ENCODE peak calls at places on chromosomes 16 and 17, in four cellular contexts. J, K, W and T are unnamed samples. For H3K9me3, the result is how much of the 10 kb centered on the place peaks cover.

GRCh38 chr17:41140360-41141132 is at the start of gene KRTAP4-6:
- DNase-seq in J (no peak), K (no peak), W (no peak), T (peak)

GRCh38 chr17:20313306-20313705 is 154.0 kb downstream of the LGALS9B start:
- DNase-seq in J (no peak), K (no peak), W (no peak), T (no peak)

GRCh38 chr16:57923841-57924240 is 47.1 kb downstream of the CNGB1 start:
- DNase-seq in J (no peak), K (no peak), W (no peak), T (no peak)

GRCh38 chr17:34895388-34895787 is 65.9 kb downstream of the CCT6B start:
- DNase-seq in J (no peak), K (no peak), W (no peak), T (no peak)

GRCh38 chr17:31511176-31511540 is 119.7 kb downstream of the RAB11FIP4 start:
- DNase-seq in J (no peak), K (peak), W (no peak), T (no peak)

GRCh38 chr17:82808921-82809905 is 30.6 kb downstream of the ZNF750 start:
- DNase-seq in J (no peak), K (peak), W (no peak), T (no peak)

GRCh38 chr16:11050954-11051353 is 106.6 kb downstream of the CLEC16A start:
- DNase-seq in J (no peak), K (no peak), W (no peak), T (no peak)

GRCh38 chr17:71975998-71976649 is 144.7 kb upstream of the SOX9 start:
- DNase-seq in J (peak), K (peak), W (peak), T (peak)

GRCh38 chr17:45410144-45411091 is 22.3 kb downstream of the ARHGAP27 start:
- DNase-seq in J (no peak), K (peak), W (no peak), T (no peak)
- H3K4me3 ChIP-seq in J (peak), K (no peak), W (peak), T (no peak)

GRCh38 chr17:54992797-54993639 is 24.5 kb downstream of the STXBP4 start:
- DNase-seq in J (no peak), K (no peak), W (no peak), T (no peak)
- TF ChIP-seq CTCF in J (peak), K (peak), W (peak), T (peak)

GRCh38 chr16:75176926-75177325 is 28.6 kb downstream of the ZFP1 start:
- DNase-seq in J (no peak), K (no peak), W (no peak), T (no peak)
- H3K9me3 ChIP-seq in J (under half), K (under half), W (under half), T (under half)

GRCh38 chr17:78669975-78670518 is 92.9 kb upstream of the DNAH17 start:
- DNase-seq in J (no peak), K (no peak), W (no peak), T (no peak)
- H3K4me3 ChIP-seq in J (no peak), K (no peak), W (no peak), T (no peak)

GRCh38 chr16:67470314-67470713 is 10.6 kb downstream of the ATP6V0D1 start:
- DNase-seq in J (no peak), K (no peak), W (no peak), T (no peak)
- TF ChIP-seq CTCF in J (no peak), K (no peak), W (no peak), T (no peak)

GRCh38 chr16:34743115-34743514 is 1283.7 kb downstream of the TP53TG3F start:
- DNase-seq in J (no peak), K (no peak), W (no peak), T (no peak)
- H3K9me3 ChIP-seq in J (under half), K (half or more), W (under half), T (under half)